ENCODE peak calls at places on chromosomes 16 and 17, in eight cellular contexts. W, S, H, T, Q, P, J and X are unnamed samples.
A peak's percentile ranks its signal among the peaks of the same experiment; 100 is the strongest.

GRCh38 chr17:48048321-48049140 is at the start of gene NFE2L1:
- DNase-seq in P (no peak), J (peak; percentile 94), H (peak; percentile 100), W (peak; percentile 95), S (peak; percentile 93), Q (peak; percentile 98), T (peak; percentile 94), X (peak; percentile 91)

GRCh38 chr17:33342025-33342424 is 48.9 kb upstream of the ASIC2 start:
- DNase-seq in S (no peak), J (no peak), T (no peak), H (no peak), Q (no peak), W (no peak), P (no peak), X (no peak)

GRCh38 chr16:19639986-19640421 is 78.0 kb downstream of the KNOP1 start:
- DNase-seq in J (no peak), H (no peak), S (no peak), W (peak; percentile 13), P (no peak), Q (no peak), T (no peak), X (no peak)

GRCh38 chr16:50304467-50305440 is 38.4 kb downstream of the ADCY7 start:
- DNase-seq in T (no peak), S (no peak), Q (no peak), W (no peak), H (no peak), J (no peak), P (no peak), X (peak; percentile 43)

GRCh38 chr17:20097362-20097761 is 88.2 kb downstream of the SPECC1 start:
- DNase-seq in Q (no peak), S (no peak), P (no peak), H (no peak), W (no peak), J (no peak), T (no peak), X (no peak)

GRCh38 chr17:48791128-48792032 is 25.6 kb downstream of the TTLL6 start:
- DNase-seq in P (peak; percentile 67), T (peak; percentile 83), J (peak; percentile 56), Q (peak; percentile 94), S (peak; percentile 62), W (peak; percentile 88), H (peak; percentile 97), X (peak; percentile 85)

GRCh38 chr17:44348234-44348987 is 3.3 kb downstream of the GRN start:
- DNase-seq in P (no peak), H (no peak), W (no peak), S (peak; percentile 76), J (no peak), Q (no peak), T (no peak), X (peak; percentile 16)

GRCh38 chr17:1005361-1005946 is 8.5 kb downstream of the TIMM22 start:
- DNase-seq in S (no peak), T (no peak), Q (no peak), J (peak; percentile 74), H (no peak), P (no peak), W (peak; percentile 80), X (peak; percentile 55)

GRCh38 chr17:8941520-8941919 is 24.0 kb downstream of the PIK3R5 start:
- DNase-seq in H (no peak), J (no peak), W (no peak), Q (no peak), P (no peak), T (no peak), S (peak; percentile 65), X (no peak)

GRCh38 chr17:70855401-70856054 is 686.2 kb downstream of the KCNJ2 start:
- DNase-seq in S (no peak), P (no peak), T (no peak), Q (no peak), W (peak; percentile 11), J (no peak), H (no peak), X (no peak)

GRCh38 chr17:35596072-35596471 is 8.9 kb downstream of the AP2B1 start:
- DNase-seq in S (no peak), W (no peak), Q (no peak), P (no peak), T (no peak), J (no peak), H (no peak), X (no peak)

GRCh38 chr17:63937319-63937718 is 5.2 kb upstream of the CD79B start:
- DNase-seq in T (no peak), J (no peak), S (no peak), H (no peak), W (no peak), Q (no peak), P (no peak), X (peak; percentile 68)

GRCh38 chr17:17443173-17443572 is 33.6 kb upstream of the MED9 start:
- DNase-seq in H (no peak), S (no peak), Q (no peak), T (no peak), W (no peak), P (no peak), J (no peak), X (no peak)

GRCh38 chr17:59839646-59840328 is 53.0 kb downstream of the TUBD1 start:
- DNase-seq in H (no peak), T (no peak), P (no peak), W (peak; percentile 71), Q (no peak), J (no peak), S (no peak), X (no peak)

GRCh38 chr16:24507959-24508358 is 31.4 kb upstream of the RBBP6 start:
- DNase-seq in T (no peak), P (no peak), S (no peak), Q (no peak), W (no peak), H (no peak), J (no peak), X (no peak)

GRCh38 chr17:20074489-20074888 is 65.3 kb downstream of the SPECC1 start:
- DNase-seq in Q (no peak), H (no peak), T (no peak), P (no peak), J (no peak), S (no peak), W (no peak), X (no peak)

GRCh38 chr17:33901085-33901484 is 354.0 kb upstream of the CCL2 start:
- DNase-seq in H (no peak), W (no peak), S (no peak), P (no peak), Q (no peak), T (no peak), J (no peak), X (peak; percentile 15)

GRCh38 chr17:41885733-41886132 is 20.5 kb upstream of the KLHL11 start:
- DNase-seq in T (no peak), J (no peak), S (no peak), Q (no peak), W (no peak), P (peak; percentile 66), H (no peak), X (peak; percentile 53)

GRCh38 chr16:51048544-51048943 is 102.5 kb downstream of the SALL1 start:
- DNase-seq in S (no peak), P (no peak), W (peak; percentile 14), Q (no peak), J (no peak), H (no peak), T (no peak), X (no peak)

GRCh38 chr17:40588557-40588956 is 23.3 kb upstream of the CCR7 start:
- DNase-seq in J (no peak), T (no peak), S (no peak), Q (peak; percentile 37), H (no peak), P (no peak), W (no peak), X (no peak)

GRCh38 chr17:81977211-81978091 is at the start of gene ASPSCR1:
- DNase-seq in S (peak; percentile 94), W (peak; percentile 96), Q (peak; percentile 96), J (peak; percentile 91), T (peak; percentile 89), H (peak; percentile 90), P (peak; percentile 92), X (peak; percentile 98)
- H3K4me3 ChIP-seq in S (peak within 1 kb of the TSS; percentile 82), W (peak within 1 kb of the TSS; percentile 79), Q (peak within 1 kb of the TSS; percentile 84), J (peak within 1 kb of the TSS; percentile 91), T (peak within 1 kb of the TSS; percentile 79), H (peak within 1 kb of the TSS; percentile 79), P (peak within 1 kb of the TSS; percentile 95), X (peak within 1 kb of the TSS; percentile 86)

GRCh38 chr17:62094175-62094574 is 29.1 kb upstream of the MED13 start:
- DNase-seq in W (peak; percentile 3), P (no peak), J (no peak), S (no peak), Q (no peak), H (no peak), T (no peak), X (no peak)
- H3K4me3 ChIP-seq in W (no peak overlapping the region), P (no peak overlapping the region), J (no peak overlapping the region), S (no peak overlapping the region), Q (no peak overlapping the region), H (no peak overlapping the region), T (no peak overlapping the region), X (no peak overlapping the region)

GRCh38 chr17:79023180-79023705 is 726 bp upstream of the C1QTNF1 start:
- DNase-seq in S (no peak), H (peak; percentile 15), T (no peak), Q (no peak), P (no peak), W (peak; percentile 76), J (no peak), X (peak; percentile 47)
- H3K4me3 ChIP-seq in S (peak overlapping the region; percentile 70), H (no peak overlapping the region), T (no peak overlapping the region), Q (peak overlapping the region; percentile 82), P (no peak overlapping the region), W (no peak overlapping the region), J (peak overlapping the region; percentile 81), X (no peak overlapping the region)

GRCh38 chr16:54504372-54504771 is 217.8 kb upstream of the IRX3 start:
- DNase-seq in Q (no peak), P (no peak), H (no peak), W (no peak), S (no peak), J (no peak), T (no peak), X (no peak)

GRCh38 chr16:54509406-54509931 is 222.9 kb upstream of the IRX3 start:
- DNase-seq in T (no peak), H (no peak), J (no peak), S (no peak), Q (no peak), P (no peak), W (no peak), X (no peak)

GRCh38 chr16:54506691-54507090 is 220.1 kb upstream of the IRX3 start:
- DNase-seq in J (no peak), W (no peak), P (no peak), T (no peak), S (no peak), H (no peak), Q (no peak), X (no peak)

GRCh38 chr16:54505479-54506247 is 219.1 kb upstream of the IRX3 start:
- DNase-seq in S (no peak), H (no peak), Q (no peak), P (no peak), J (no peak), T (no peak), W (peak; percentile 35), X (no peak)

DNA sequence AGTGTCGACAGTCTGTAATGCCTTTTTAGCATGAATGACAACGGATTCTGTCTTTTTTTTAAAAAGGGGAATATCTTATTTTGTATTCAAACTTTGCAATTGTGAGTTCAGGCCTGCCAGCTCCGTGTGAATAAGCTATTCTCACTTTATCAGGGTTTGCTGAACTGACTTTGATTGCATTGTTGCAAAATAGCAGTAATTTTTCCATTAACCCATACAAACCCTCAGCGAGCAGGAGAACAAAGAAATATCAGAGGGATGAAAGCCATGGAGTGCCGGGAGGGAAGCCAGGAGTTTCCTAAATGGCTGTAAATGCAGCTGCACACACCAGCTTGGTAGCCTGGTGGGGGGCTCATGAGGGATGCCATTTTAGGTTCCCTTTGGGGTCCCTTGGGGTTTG is 220.5 kb upstream of the IRX3 start:
- DNase-seq in S (no peak), W (peak; percentile 75), T (no peak), P (no peak), Q (no peak), H (no peak), J (no peak), X (no peak)
- H3K4me3 ChIP-seq in S (no peak overlapping the region), W (no peak overlapping the region), T (no peak overlapping the region), P (no peak overlapping the region), Q (no peak overlapping the region), H (no peak overlapping the region), J (peak overlapping the region; percentile 22), X (no peak overlapping the region)